ENCODE peak calls at places on chromosomes 3 and 15, in four cellular contexts. One of them, this sample, is unnamed.
A peak's percentile ranks its signal among the peaks of the same experiment; 100 is the strongest.

GRCh38 chr3:45773714-45774449 is 22.5 kb downstream of the SLC6A20 start:
- DNase-seq in GM06990: no peak
- DNase-seq in CD14-positive monocyte: no peak
- DNase-seq in mesothelial cell of epicardium: no peak
- DNase-seq in this sample: no peak

GRCh38 chr3:110454066-110454465 is 617.5 kb upstream of the NECTIN3 start:
- DNase-seq in GM06990: no peak
- DNase-seq in CD14-positive monocyte: no peak
- DNase-seq in mesothelial cell of epicardium: no peak
- DNase-seq in this sample: no peak

GRCh38 chr3:186406669-186407635 is 44.9 kb upstream of the DGKG start:
- DNase-seq in GM06990: no peak
- DNase-seq in CD14-positive monocyte: no peak
- DNase-seq in mesothelial cell of epicardium: no peak
- DNase-seq in this sample: no peak

GRCh38 chr3:26825454-26825853 is 202.9 kb downstream of the LRRC3B start:
- DNase-seq in GM06990: no peak
- DNase-seq in CD14-positive monocyte: no peak
- DNase-seq in mesothelial cell of epicardium: no peak
- DNase-seq in this sample: no peak

GRCh38 chr15:29067949-29068348 is 182.2 kb downstream of the APBA2 start:
- DNase-seq in GM06990: no peak
- DNase-seq in CD14-positive monocyte: no peak
- DNase-seq in mesothelial cell of epicardium: no peak
- DNase-seq in this sample: no peak

GRCh38 chr3:28575748-28576589 is 227.3 kb upstream of the AZI2 start:
- DNase-seq in GM06990: no peak
- DNase-seq in CD14-positive monocyte: no peak
- DNase-seq in mesothelial cell of epicardium: peak; percentile 24
- DNase-seq in this sample: peak; percentile 25

GRCh38 chr3:109643590-109643989 is 306.2 kb upstream of the DPPA4 start:
- DNase-seq in GM06990: no peak
- DNase-seq in CD14-positive monocyte: no peak
- DNase-seq in mesothelial cell of epicardium: no peak
- DNase-seq in this sample: no peak

GRCh38 chr3:165903885-165904284 is 66.7 kb upstream of the BCHE start:
- DNase-seq in GM06990: no peak
- DNase-seq in CD14-positive monocyte: no peak
- DNase-seq in mesothelial cell of epicardium: no peak
- DNase-seq in this sample: no peak

GRCh38 chr15:94607176-94607654 is 375.9 kb downstream of the MCTP2 start:
- DNase-seq in GM06990: no peak
- DNase-seq in CD14-positive monocyte: no peak
- DNase-seq in mesothelial cell of epicardium: no peak
- DNase-seq in this sample: no peak

GRCh38 chr3:64084640-64085039 is 61.3 kb upstream of the PSMD6 start:
- DNase-seq in GM06990: no peak
- DNase-seq in CD14-positive monocyte: no peak
- DNase-seq in mesothelial cell of epicardium: no peak
- DNase-seq in this sample: no peak

GRCh38 chr3:72336821-72337479 is 511.3 kb downstream of the SHQ1 start:
- DNase-seq in GM06990: no peak
- DNase-seq in CD14-positive monocyte: no peak
- DNase-seq in mesothelial cell of epicardium: peak; percentile 59
- DNase-seq in this sample: no peak

GRCh38 chr3:101720851-101721649 is 3.4 kb upstream of the CEP97 start:
- DNase-seq in GM06990: peak; percentile 11
- DNase-seq in CD14-positive monocyte: no peak
- DNase-seq in mesothelial cell of epicardium: no peak
- DNase-seq in this sample: no peak

GRCh38 chr3:64873400-64873799 is 185.6 kb upstream of the ADAMTS9 start:
- DNase-seq in GM06990: no peak
- DNase-seq in CD14-positive monocyte: no peak
- DNase-seq in mesothelial cell of epicardium: no peak
- DNase-seq in this sample: no peak

GRCh38 chr3:185688808-185689207 is 102.7 kb downstream of the SENP2 start:
- DNase-seq in GM06990: no peak
- DNase-seq in CD14-positive monocyte: peak; percentile 95
- DNase-seq in mesothelial cell of epicardium: no peak
- DNase-seq in this sample: no peak

GRCh38 chr3:29605845-29606244 is 325.0 kb downstream of the RBMS3 start:
- DNase-seq in GM06990: no peak
- DNase-seq in CD14-positive monocyte: no peak
- DNase-seq in mesothelial cell of epicardium: no peak
- DNase-seq in this sample: no peak

GRCh38 chr15:68333775-68334470 is 56.4 kb downstream of the FEM1B start:
- DNase-seq in GM06990: no peak
- DNase-seq in CD14-positive monocyte: no peak
- DNase-seq in mesothelial cell of epicardium: no peak
- DNase-seq in this sample: no peak

GRCh38 chr3:113097821-113098516 is 107.2 kb downstream of the GTPBP8 start:
- DNase-seq in GM06990: no peak
- DNase-seq in CD14-positive monocyte: no peak
- DNase-seq in mesothelial cell of epicardium: no peak
- DNase-seq in this sample: no peak

GRCh38 chr3:66014056-66014455 is 24.7 kb downstream of the MAGI1 start:
- DNase-seq in GM06990: no peak
- DNase-seq in CD14-positive monocyte: no peak
- DNase-seq in mesothelial cell of epicardium: no peak
- DNase-seq in this sample: no peak

GRCh38 chr15:77659350-77660321 is 26.9 kb upstream of the LINGO1 start:
- DNase-seq in GM06990: no peak
- DNase-seq in CD14-positive monocyte: no peak
- DNase-seq in mesothelial cell of epicardium: no peak
- DNase-seq in this sample: peak; percentile 44

GRCh38 chr3:28850186-28850585 is 430.7 kb upstream of the RBMS3 start:
- DNase-seq in GM06990: no peak
- DNase-seq in CD14-positive monocyte: no peak
- DNase-seq in mesothelial cell of epicardium: no peak
- DNase-seq in this sample: no peak

GRCh38 chr3:170738756-170739155 is 131.2 kb downstream of the RPL22L1 start:
- DNase-seq in GM06990: no peak
- DNase-seq in CD14-positive monocyte: no peak
- DNase-seq in mesothelial cell of epicardium: no peak
- DNase-seq in this sample: no peak

GRCh38 chr15:77544162-77544561 is 88.5 kb downstream of the LINGO1 start:
- DNase-seq in GM06990: no peak
- DNase-seq in CD14-positive monocyte: no peak
- DNase-seq in mesothelial cell of epicardium: no peak
- DNase-seq in this sample: no peak

GRCh38 chr3:131348911-131349310 is 32.7 kb upstream of the NUDT16 start:
- DNase-seq in GM06990: no peak
- DNase-seq in CD14-positive monocyte: no peak
- DNase-seq in mesothelial cell of epicardium: no peak
- DNase-seq in this sample: no peak

GRCh38 chr3:146747051-146747450 is 141.9 kb upstream of the PLSCR5 start:
- DNase-seq in GM06990: no peak
- DNase-seq in CD14-positive monocyte: no peak
- DNase-seq in mesothelial cell of epicardium: no peak
- DNase-seq in this sample: no peak

GRCh38 chr3:171230857-171231256 is 204.3 kb upstream of the SLC2A2 start:
- DNase-seq in GM06990: no peak
- DNase-seq in CD14-positive monocyte: no peak
- DNase-seq in mesothelial cell of epicardium: no peak
- DNase-seq in this sample: no peak

GRCh38 chr3:100256724-100257123 is 4.1 kb upstream of the TBC1D23 start:
- DNase-seq in GM06990: no peak
- DNase-seq in CD14-positive monocyte: no peak
- DNase-seq in mesothelial cell of epicardium: no peak
- DNase-seq in this sample: no peak

GRCh38 chr3:122572940-122573412 is 4.5 kb upstream of the PARP15 start:
- DNase-seq in GM06990: peak; percentile 38
- DNase-seq in CD14-positive monocyte: peak; percentile 70
- DNase-seq in mesothelial cell of epicardium: no peak
- DNase-seq in this sample: no peak

GRCh38 chr3:23944007-23944760 is 902 bp upstream of the NR1D2 start:
- DNase-seq in GM06990: no peak
- DNase-seq in CD14-positive monocyte: no peak
- DNase-seq in mesothelial cell of epicardium: no peak
- DNase-seq in this sample: no peak

GRCh38 chr3:23945903-23946751 is 1.0 kb downstream of the NR1D2 start:
- DNase-seq in GM06990: peak; percentile 98
- DNase-seq in CD14-positive monocyte: peak; percentile 97
- DNase-seq in mesothelial cell of epicardium: peak; percentile 98
- DNase-seq in this sample: peak; percentile 97

GRCh38 chr3:23945653-23945902 is 492 bp downstream of the NR1D2 start:
- DNase-seq in GM06990: no peak
- DNase-seq in CD14-positive monocyte: no peak
- DNase-seq in mesothelial cell of epicardium: no peak
- DNase-seq in this sample: no peak

GRCh38 chr3:23942546-23942945 is 2.5 kb upstream of the NR1D2 start:
- DNase-seq in GM06990: no peak
- DNase-seq in CD14-positive monocyte: no peak
- DNase-seq in mesothelial cell of epicardium: no peak
- DNase-seq in this sample: no peak

GRCh38 chr3:23944861-23945652 is at the start of gene NR1D2:
- DNase-seq in GM06990: peak; percentile 88
- DNase-seq in CD14-positive monocyte: peak; percentile 81
- DNase-seq in mesothelial cell of epicardium: peak; percentile 73
- DNase-seq in this sample: peak; percentile 71
- TF ChIP-seq CTCF in GM06990: no peak
- TF ChIP-seq CTCF in CD14-positive monocyte: no peak
- TF ChIP-seq CTCF in mesothelial cell of epicardium: no peak
- TF ChIP-seq CTCF in this sample: no peak

DNA sequence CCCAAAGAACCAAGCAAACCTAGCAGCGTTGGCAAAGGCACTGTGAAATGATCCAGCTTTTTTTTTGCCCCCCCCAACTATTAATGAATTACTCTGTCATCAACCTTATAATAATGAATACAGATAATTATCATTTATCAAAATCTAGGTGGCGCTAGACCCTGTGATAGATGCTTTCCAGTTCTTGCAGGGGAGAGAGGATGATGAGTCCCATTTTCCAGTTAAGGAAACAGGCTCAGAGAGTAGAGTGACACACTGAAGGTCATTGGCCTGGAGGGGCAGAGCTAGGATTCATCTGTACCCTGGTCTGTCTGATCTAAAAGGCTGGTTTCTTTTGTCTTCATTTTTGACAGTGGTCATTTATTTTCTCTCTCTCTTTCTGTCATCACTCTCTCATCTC is 5.0 kb downstream of the ACOX2 start:
- DNase-seq in GM06990: no peak
- DNase-seq in CD14-positive monocyte: no peak
- DNase-seq in mesothelial cell of epicardium: no peak
- DNase-seq in this sample: no peak
- TF ChIP-seq CTCF in GM06990: no peak
- TF ChIP-seq CTCF in CD14-positive monocyte: no peak
- TF ChIP-seq CTCF in mesothelial cell of epicardium: no peak
- TF ChIP-seq CTCF in this sample: no peak

GRCh38 chr15:52185151-52185561 is 6.0 kb downstream of the GNB5 start:
- DNase-seq in GM06990: no peak
- DNase-seq in CD14-positive monocyte: no peak
- DNase-seq in mesothelial cell of epicardium: no peak
- DNase-seq in this sample: peak; percentile 29

GRCh38 chr15:52184721-52185120 is 6.5 kb downstream of the GNB5 start:
- DNase-seq in GM06990: no peak
- DNase-seq in CD14-positive monocyte: no peak
- DNase-seq in mesothelial cell of epicardium: no peak
- DNase-seq in this sample: no peak

GRCh38 chr15:52181938-52182780 is 9.0 kb downstream of the GNB5 start:
- DNase-seq in GM06990: no peak
- DNase-seq in CD14-positive monocyte: no peak
- DNase-seq in mesothelial cell of epicardium: no peak
- DNase-seq in this sample: no peak

GRCh38 chr15:52180851-52181450 is 10.2 kb downstream of the GNB5 start:
- DNase-seq in GM06990: no peak
- DNase-seq in CD14-positive monocyte: no peak
- DNase-seq in mesothelial cell of epicardium: no peak
- DNase-seq in this sample: no peak

DNA sequence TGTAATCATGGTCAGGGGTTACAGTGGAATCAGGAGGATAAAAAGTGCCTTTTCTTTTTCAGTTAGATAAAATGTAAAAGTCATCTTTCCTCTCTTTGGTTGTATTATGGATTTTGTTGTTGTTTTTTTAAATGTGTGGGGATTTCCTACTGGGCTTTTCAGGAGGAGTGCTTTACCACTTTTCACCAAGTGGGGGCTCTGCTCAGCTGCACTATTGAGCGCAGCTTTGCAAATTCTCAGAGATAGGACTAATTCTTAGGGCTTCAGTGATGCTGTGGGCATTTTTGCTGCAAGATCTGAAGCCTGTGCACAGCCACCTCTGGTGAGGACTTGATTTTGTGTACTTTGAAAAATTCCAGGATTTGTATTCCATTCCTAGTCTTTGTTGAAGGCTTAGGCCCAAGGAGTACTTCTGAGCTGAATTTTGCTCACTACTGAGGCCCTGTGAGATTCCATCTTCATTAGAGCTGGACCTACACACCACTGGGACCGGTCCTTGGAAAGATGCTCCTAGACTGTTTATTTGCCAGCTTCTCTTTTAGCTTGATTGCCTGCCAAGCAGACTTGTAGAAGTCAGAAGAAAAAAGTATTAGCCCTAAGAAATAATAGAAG is 7.5 kb downstream of the GNB5 start:
- DNase-seq in GM06990: no peak
- DNase-seq in CD14-positive monocyte: no peak
- DNase-seq in mesothelial cell of epicardium: no peak
- DNase-seq in this sample: peak; percentile 25
- TF ChIP-seq CTCF in GM06990: peak; percentile 83
- TF ChIP-seq CTCF in CD14-positive monocyte: peak; percentile 63
- TF ChIP-seq CTCF in mesothelial cell of epicardium: peak; percentile 48
- TF ChIP-seq CTCF in this sample: peak; percentile 71

DNA sequence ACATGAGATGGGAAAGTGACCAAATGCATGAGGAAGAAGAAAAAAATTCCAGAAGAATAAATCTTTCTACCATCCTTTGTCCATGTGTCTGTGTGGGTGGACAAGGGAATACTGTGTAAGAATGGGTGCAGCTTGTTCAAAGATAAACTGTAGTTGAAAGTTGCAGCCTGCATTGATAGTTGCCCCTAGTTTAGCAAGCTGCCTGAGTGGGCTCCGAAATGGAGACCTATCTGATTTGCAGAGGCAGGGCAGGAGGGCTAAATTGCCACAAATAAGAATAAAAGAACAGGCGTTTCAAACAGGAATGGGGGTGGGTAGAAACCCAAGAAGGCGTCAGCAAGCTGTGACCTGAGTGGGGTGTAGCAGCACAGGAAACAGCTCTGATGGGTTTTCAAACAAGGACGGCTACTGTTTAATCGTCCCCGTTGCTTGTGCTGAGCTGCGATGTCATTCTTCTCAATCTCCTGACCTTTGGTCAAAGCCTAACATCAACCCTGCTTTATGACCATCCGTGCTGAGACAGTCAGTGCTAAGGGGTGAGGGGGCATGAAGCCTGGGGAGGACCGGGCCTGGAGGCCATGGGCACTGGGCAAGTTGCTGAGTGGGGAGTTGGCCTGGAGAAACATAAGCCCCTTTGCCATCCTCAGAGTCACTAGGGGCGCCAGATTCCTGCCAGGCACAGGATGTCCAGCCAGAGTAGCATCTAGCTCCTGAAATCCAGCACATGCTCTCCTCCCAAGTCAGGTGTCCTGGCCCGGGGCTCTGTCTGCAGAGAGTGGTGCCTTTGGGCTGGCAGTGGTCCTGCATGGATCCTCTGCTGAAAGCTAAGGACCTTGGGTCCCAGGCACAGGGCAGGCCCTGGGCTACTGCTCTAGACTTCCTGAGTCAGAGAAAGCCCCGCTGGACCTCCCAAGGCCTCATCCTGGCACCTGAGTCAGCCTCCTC is 19.2 kb upstream of the C15orf39 start:
- DNase-seq in GM06990: no peak
- DNase-seq in CD14-positive monocyte: no peak
- DNase-seq in mesothelial cell of epicardium: no peak
- DNase-seq in this sample: no peak
- TF ChIP-seq CTCF in GM06990: peak; percentile 28
- TF ChIP-seq CTCF in CD14-positive monocyte: no peak
- TF ChIP-seq CTCF in mesothelial cell of epicardium: no peak
- TF ChIP-seq CTCF in this sample: peak; percentile 23

This sample was measured in progenitor cell of endocrine pancreas.